ENCODE peak calls at places on chromosomes 1 and 21, in five cellular contexts. One of them, this sample, is unnamed.

GRCh38 chr1:14777516-14778506 is 179.3 kb downstream of the KAZN start:
- DNase-seq in H9: no peak
- DNase-seq in A673: no peak
- DNase-seq in choroid plexus epithelial cell: no peak
- DNase-seq in WERI-Rb-1: no peak
- DNase-seq in this sample: no peak

GRCh38 chr1:48572134-48572533 is 100.1 kb upstream of the SPATA6 start:
- DNase-seq in A673: no peak
- DNase-seq in WERI-Rb-1: no peak
- DNase-seq in H9: no peak
- DNase-seq in choroid plexus epithelial cell: no peak
- DNase-seq in this sample: no peak

GRCh38 chr1:12405325-12406217 is 175.7 kb downstream of the VPS13D start:
- DNase-seq in WERI-Rb-1: no peak
- DNase-seq in A673: peak
- DNase-seq in H9: no peak
- DNase-seq in choroid plexus epithelial cell: peak
- DNase-seq in this sample: no peak

GRCh38 chr1:241459186-241459802 is 60.3 kb downstream of the FH start:
- DNase-seq in choroid plexus epithelial cell: no peak
- DNase-seq in H9: no peak
- DNase-seq in WERI-Rb-1: no peak
- DNase-seq in A673: no peak
- DNase-seq in this sample: no peak

GRCh38 chr1:8711873-8712412 is 105.5 kb downstream of the RERE start:
- DNase-seq in A673: no peak
- DNase-seq in WERI-Rb-1: no peak
- DNase-seq in H9: no peak
- DNase-seq in choroid plexus epithelial cell: no peak
- DNase-seq in this sample: no peak

GRCh38 chr21:42525676-42526378 is 12.2 kb downstream of the SLC37A1 start:
- DNase-seq in A673: no peak
- DNase-seq in WERI-Rb-1: no peak
- DNase-seq in H9: no peak
- DNase-seq in choroid plexus epithelial cell: no peak
- DNase-seq in this sample: no peak

GRCh38 chr1:166165661-166166399 is 971 bp downstream of the FAM78B start:
- DNase-seq in H9: peak
- DNase-seq in WERI-Rb-1: peak
- DNase-seq in choroid plexus epithelial cell: no peak
- DNase-seq in A673: no peak
- DNase-seq in this sample: peak

GRCh38 chr1:10050611-10051010 is 17.9 kb downstream of the UBE4B start:
- DNase-seq in H9: no peak
- DNase-seq in choroid plexus epithelial cell: no peak
- DNase-seq in WERI-Rb-1: no peak
- DNase-seq in A673: no peak
- DNase-seq in this sample: no peak

GRCh38 chr21:40845621-40846020 is 1.3 kb downstream of the DSCAM start:
- DNase-seq in WERI-Rb-1: no peak
- DNase-seq in choroid plexus epithelial cell: no peak
- DNase-seq in H9: no peak
- DNase-seq in A673: no peak
- DNase-seq in this sample: no peak

DNA sequence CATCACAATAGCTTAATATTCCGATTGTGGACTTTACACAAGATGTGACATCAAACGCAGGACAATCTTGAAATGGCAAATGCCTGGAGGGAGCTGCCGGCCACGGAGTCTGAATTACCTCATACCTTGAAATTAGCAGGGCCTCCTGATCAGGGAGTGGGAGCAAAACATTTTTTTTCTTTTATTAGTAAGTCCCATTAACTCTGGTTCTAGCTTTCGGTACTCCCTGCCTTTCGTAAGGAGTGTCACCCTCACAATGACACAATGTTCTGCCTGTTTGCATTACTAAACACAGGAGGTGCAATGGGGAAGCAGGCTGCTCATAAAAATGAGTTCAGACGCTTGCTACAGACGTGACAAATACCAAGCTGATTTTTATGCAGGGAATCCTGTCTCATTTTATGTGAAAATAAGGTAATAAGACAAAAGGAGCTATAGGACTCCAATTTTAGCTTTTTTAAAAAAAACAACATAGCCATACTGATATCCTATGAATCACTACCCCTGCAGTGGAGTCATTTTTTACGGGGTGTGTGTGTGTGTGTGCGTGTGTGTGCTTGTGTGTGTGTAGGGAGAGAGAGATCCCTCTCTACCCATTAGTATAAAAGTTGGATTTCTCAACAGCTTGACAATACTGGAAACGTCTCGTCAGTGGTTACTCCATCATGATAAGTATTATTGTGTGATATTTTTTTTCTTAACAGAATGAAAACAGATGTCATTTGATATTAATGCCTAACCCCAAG is 205.1 kb upstream of the RUNX1 start:
- DNase-seq in WERI-Rb-1: no peak
- DNase-seq in H9: no peak
- DNase-seq in choroid plexus epithelial cell: peak
- DNase-seq in A673: no peak
- DNase-seq in this sample: no peak
- TF ChIP-seq CTCF in WERI-Rb-1: no peak
- TF ChIP-seq CTCF in H9: no peak
- TF ChIP-seq CTCF in choroid plexus epithelial cell: no peak
- TF ChIP-seq CTCF in A673: no peak
- TF ChIP-seq CTCF in this sample: no peak

GRCh38 chr1:85240174-85240601 is 19.3 kb downstream of the C1orf52 start:
- DNase-seq in H9: peak
- DNase-seq in WERI-Rb-1: no peak
- DNase-seq in A673: peak
- DNase-seq in choroid plexus epithelial cell: peak
- DNase-seq in this sample: peak
- TF ChIP-seq CTCF in H9: peak
- TF ChIP-seq CTCF in WERI-Rb-1: no peak
- TF ChIP-seq CTCF in A673: peak
- TF ChIP-seq CTCF in choroid plexus epithelial cell: peak
- TF ChIP-seq CTCF in this sample: peak

GRCh38 chr1:160826546-160826945 is 30.6 kb downstream of the LY9 start:
- DNase-seq in H9: no peak
- DNase-seq in WERI-Rb-1: no peak
- DNase-seq in A673: no peak
- DNase-seq in choroid plexus epithelial cell: no peak
- DNase-seq in this sample: no peak

GRCh38 chr1:160834945-160835565 is 27.6 kb downstream of the CD244 start:
- DNase-seq in A673: peak
- DNase-seq in H9: no peak
- DNase-seq in choroid plexus epithelial cell: peak
- DNase-seq in WERI-Rb-1: peak
- DNase-seq in this sample: peak

GRCh38 chr1:160829766-160830165 is 32.9 kb downstream of the CD244 start:
- DNase-seq in WERI-Rb-1: no peak
- DNase-seq in A673: no peak
- DNase-seq in choroid plexus epithelial cell: no peak
- DNase-seq in H9: no peak
- DNase-seq in this sample: no peak

GRCh38 chr1:160827418-160827817 is 31.4 kb downstream of the LY9 start:
- DNase-seq in WERI-Rb-1: no peak
- DNase-seq in H9: no peak
- DNase-seq in choroid plexus epithelial cell: no peak
- DNase-seq in A673: no peak
- DNase-seq in this sample: no peak

GRCh38 chr1:160830321-160831153 is 32.1 kb downstream of the CD244 start:
- DNase-seq in choroid plexus epithelial cell: peak
- DNase-seq in H9: peak
- DNase-seq in A673: peak
- DNase-seq in WERI-Rb-1: peak
- DNase-seq in this sample: peak
- TF ChIP-seq CTCF in choroid plexus epithelial cell: peak
- TF ChIP-seq CTCF in H9: peak
- TF ChIP-seq CTCF in A673: peak
- TF ChIP-seq CTCF in WERI-Rb-1: peak
- TF ChIP-seq CTCF in this sample: peak

GRCh38 chr1:43651922-43652321 is 2.0 kb downstream of the KDM4A start:
- DNase-seq in H9: no peak
- DNase-seq in choroid plexus epithelial cell: no peak
- DNase-seq in A673: no peak
- DNase-seq in WERI-Rb-1: no peak
- DNase-seq in this sample: no peak

GRCh38 chr1:43651188-43651587 is 1.2 kb downstream of the KDM4A start:
- DNase-seq in H9: no peak
- DNase-seq in A673: no peak
- DNase-seq in WERI-Rb-1: no peak
- DNase-seq in choroid plexus epithelial cell: no peak
- DNase-seq in this sample: no peak

GRCh38 chr1:43653893-43654292 is 3.9 kb downstream of the KDM4A start:
- DNase-seq in A673: no peak
- DNase-seq in WERI-Rb-1: no peak
- DNase-seq in H9: no peak
- DNase-seq in choroid plexus epithelial cell: peak
- DNase-seq in this sample: no peak

GRCh38 chr1:43655953-43656352 is 6.0 kb downstream of the KDM4A start:
- DNase-seq in A673: no peak
- DNase-seq in H9: no peak
- DNase-seq in choroid plexus epithelial cell: no peak
- DNase-seq in WERI-Rb-1: no peak
- DNase-seq in this sample: no peak

GRCh38 chr1:43653339-43653738 is 3.4 kb downstream of the KDM4A start:
- DNase-seq in WERI-Rb-1: peak
- DNase-seq in H9: peak
- DNase-seq in choroid plexus epithelial cell: peak
- DNase-seq in A673: peak
- DNase-seq in this sample: no peak
- TF ChIP-seq CTCF in WERI-Rb-1: peak
- TF ChIP-seq CTCF in H9: peak
- TF ChIP-seq CTCF in choroid plexus epithelial cell: peak
- TF ChIP-seq CTCF in A673: peak
- TF ChIP-seq CTCF in this sample: peak

GRCh38 chr1:235826102-235826854 is 40.4 kb downstream of the LYST start:
- DNase-seq in H9: no peak
- DNase-seq in choroid plexus epithelial cell: no peak
- DNase-seq in A673: no peak
- DNase-seq in WERI-Rb-1: no peak
- DNase-seq in this sample: no peak

GRCh38 chr1:235822685-235823084 is 44.0 kb downstream of the LYST start:
- DNase-seq in H9: no peak
- DNase-seq in A673: no peak
- DNase-seq in WERI-Rb-1: no peak
- DNase-seq in choroid plexus epithelial cell: peak
- DNase-seq in this sample: no peak

GRCh38 chr1:235823684-235824083 is 43.0 kb downstream of the LYST start:
- DNase-seq in A673: no peak
- DNase-seq in H9: no peak
- DNase-seq in choroid plexus epithelial cell: no peak
- DNase-seq in WERI-Rb-1: no peak
- DNase-seq in this sample: no peak

GRCh38 chr1:235821361-235821981 is 45.2 kb downstream of the LYST start:
- DNase-seq in choroid plexus epithelial cell: peak
- DNase-seq in A673: no peak
- DNase-seq in WERI-Rb-1: no peak
- DNase-seq in H9: no peak
- DNase-seq in this sample: no peak

GRCh38 chr1:235825229-235825628 is 41.5 kb downstream of the LYST start:
- DNase-seq in H9: no peak
- DNase-seq in A673: no peak
- DNase-seq in WERI-Rb-1: no peak
- DNase-seq in choroid plexus epithelial cell: no peak
- DNase-seq in this sample: no peak
- TF ChIP-seq CTCF in H9: no peak
- TF ChIP-seq CTCF in A673: no peak
- TF ChIP-seq CTCF in WERI-Rb-1: no peak
- TF ChIP-seq CTCF in choroid plexus epithelial cell: no peak
- TF ChIP-seq CTCF in this sample: no peak

DNA sequence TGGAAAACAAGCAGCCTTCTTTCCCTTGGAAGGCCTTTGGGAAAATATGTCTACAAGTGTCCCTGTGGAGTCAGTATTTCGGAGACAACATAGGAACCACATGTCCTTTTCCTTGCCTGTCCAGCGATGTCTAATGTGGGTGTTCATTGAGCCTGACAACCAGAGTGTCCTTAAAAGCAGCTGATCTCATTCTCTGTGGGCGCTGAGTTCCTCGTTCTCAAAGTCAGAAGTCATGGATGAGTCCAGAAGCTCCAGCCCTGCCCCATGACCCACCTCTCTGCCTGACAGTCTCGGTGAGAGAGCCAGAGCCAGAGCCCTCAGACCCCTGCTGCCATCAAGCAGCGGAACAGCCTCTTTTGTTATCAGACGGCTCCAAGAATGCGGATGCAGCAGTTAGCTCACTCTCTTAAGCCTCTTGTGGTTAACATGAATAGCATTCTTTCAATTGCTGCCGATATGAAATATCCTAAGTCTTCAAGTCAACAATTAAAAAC is 329.2 kb downstream of the TGFB2 start:
- DNase-seq in H9: peak
- DNase-seq in WERI-Rb-1: no peak
- DNase-seq in A673: peak
- DNase-seq in choroid plexus epithelial cell: peak
- DNase-seq in this sample: no peak
- TF ChIP-seq CTCF in H9: peak
- TF ChIP-seq CTCF in WERI-Rb-1: no peak
- TF ChIP-seq CTCF in A673: no peak
- TF ChIP-seq CTCF in choroid plexus epithelial cell: peak
- TF ChIP-seq CTCF in this sample: no peak

GRCh38 chr1:183070923-183071618 is 47.9 kb downstream of the LAMC1 start:
- DNase-seq in A673: peak
- DNase-seq in choroid plexus epithelial cell: peak
- DNase-seq in WERI-Rb-1: no peak
- DNase-seq in H9: no peak
- DNase-seq in this sample: peak
- TF ChIP-seq CTCF in A673: no peak
- TF ChIP-seq CTCF in choroid plexus epithelial cell: no peak
- TF ChIP-seq CTCF in WERI-Rb-1: no peak
- TF ChIP-seq CTCF in H9: no peak
- TF ChIP-seq CTCF in this sample: peak

This sample was measured in GM13977.